ENCODE peak calls at places on chromosomes 2 and 18, in seven cellular contexts. O is ovary, C is H54, D is gastrocnemius medialis, N is A549, U is tibial nerve, X is NB4. W is an unnamed sample.

GRCh38 chr2:137262600-137262999 is 497.3 kb downstream of the THSD7B start:
- DNase-seq in O (no peak), C (no peak), D (no peak), N (no peak), U (no peak), X (no peak), W (no peak)

GRCh38 chr18:36950960-36951359 is 122.0 kb downstream of the KIAA1328 start:
- DNase-seq in O (no peak), C (no peak), D (no peak), N (no peak), U (no peak), X (no peak), W (no peak)

GRCh38 chr2:68839260-68839833 is 31.9 kb downstream of the BMP10 start:
- DNase-seq in O (no peak), C (peak; percentile 24), D (no peak), N (peak; percentile 31), U (no peak), X (peak; percentile 59), W (no peak)

GRCh38 chr2:46163804-46164569 is 133.2 kb upstream of the EPAS1 start:
- DNase-seq in O (no peak), C (peak; percentile 71), D (no peak), N (peak; percentile 94), U (no peak), X (no peak), W (no peak)

GRCh38 chr2:165401285-165401852 is 68.1 kb upstream of the CSRNP3 start:
- DNase-seq in O (no peak), C (no peak), D (no peak), N (peak; percentile 78), U (no peak), X (peak; percentile 78), W (no peak)

GRCh38 chr2:206149330-206149729 is 9.9 kb downstream of the NDUFS1 start:
- DNase-seq in O (no peak), C (no peak), D (no peak), N (no peak), U (no peak), X (no peak), W (no peak)

GRCh38 chr2:25104741-25105140 is 62.9 kb downstream of the EFR3B start:
- DNase-seq in O (no peak), C (no peak), D (no peak), N (no peak), U (no peak), X (peak; percentile 66), W (no peak)

GRCh38 chr2:8352989-8353388 is 328.9 kb upstream of the ID2 start:
- DNase-seq in O (no peak), C (no peak), D (no peak), N (no peak), U (no peak), X (no peak), W (no peak)

GRCh38 chr2:240396623-240397541 is 38.6 kb upstream of the GPC1 start:
- DNase-seq in O (peak; percentile 10), C (no peak), D (no peak), N (no peak), U (peak; percentile 8), X (no peak), W (no peak)

GRCh38 chr2:29113891-29114321 is 1.3 kb upstream of the CLIP4 start:
- DNase-seq in O (peak; percentile 27), C (peak; percentile 53), D (peak; percentile 41), N (peak; percentile 83), U (peak; percentile 47), X (peak; percentile 83), W (no peak)

GRCh38 chr2:10043906-10044601 is 704 bp downstream of the KLF11 start:
- DNase-seq in O (peak; percentile 100), C (peak; percentile 97), D (peak; percentile 96), N (peak; percentile 93), U (peak; percentile 97), X (peak; percentile 68), W (peak; percentile 47)

GRCh38 chr2:10041711-10042110 is 1.6 kb upstream of the KLF11 start:
- DNase-seq in O (peak; percentile 63), C (no peak), D (no peak), N (no peak), U (no peak), X (no peak), W (no peak)

GRCh38 chr2:10043256-10043905 is at the start of gene KLF11:
- DNase-seq in O (peak; percentile 96), C (peak; percentile 87), D (peak; percentile 84), N (peak; percentile 89), U (peak; percentile 92), X (peak; percentile 26), W (peak; percentile 74)

GRCh38 chr2:10039658-10040410 is 3.5 kb upstream of the KLF11 start:
- DNase-seq in O (no peak), C (no peak), D (peak; percentile 58), N (no peak), U (no peak), X (no peak), W (no peak)

DNA sequence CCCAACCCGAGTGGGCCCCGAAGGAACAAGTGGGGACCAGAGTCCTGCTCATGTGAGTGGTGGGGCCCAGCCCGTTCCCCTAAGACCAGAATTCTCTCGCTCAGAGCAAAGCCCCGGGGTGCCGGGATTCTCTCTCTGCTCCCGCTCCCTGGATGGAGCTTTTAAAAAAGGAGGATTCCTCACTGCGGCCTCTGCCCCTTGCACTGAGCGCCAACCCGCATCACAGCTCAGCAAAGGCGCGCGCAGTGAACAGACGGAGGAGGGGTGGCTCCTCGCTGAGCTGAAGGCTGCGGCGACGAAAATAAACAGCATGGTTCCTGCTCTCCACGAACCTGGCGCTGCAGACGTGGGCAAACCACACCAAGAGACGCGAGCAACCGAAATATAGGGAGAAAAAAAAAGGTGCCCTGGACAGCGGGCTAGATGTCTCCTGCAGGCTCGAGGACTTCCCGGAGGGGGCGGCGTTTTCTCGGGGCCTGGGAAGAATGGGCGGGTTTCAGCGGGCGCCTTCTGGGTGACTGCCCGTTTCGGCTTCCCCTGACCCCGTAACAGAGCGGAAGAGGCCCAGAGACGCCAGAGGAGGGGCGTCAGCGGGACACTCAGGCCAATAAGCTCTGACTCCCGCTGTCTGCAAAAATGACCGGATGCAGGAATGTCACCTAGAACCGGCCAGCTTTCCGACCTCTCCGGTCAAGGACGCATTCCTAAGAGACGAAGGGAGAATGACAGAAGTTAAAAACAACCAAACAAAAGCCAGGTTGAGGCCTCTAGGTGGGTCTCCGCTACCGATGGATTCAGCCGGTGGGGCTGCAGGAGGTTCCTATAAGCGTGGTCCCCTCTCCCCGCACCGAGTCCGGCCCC is 819 bp upstream of the KLF11 start:
- DNase-seq in O (peak; percentile 86), C (peak; percentile 88), D (no peak), N (no peak), U (peak; percentile 50), X (no peak), W (no peak)
- TF ChIP-seq POLR2A in O (no peak), C (no peak), D (peak; percentile 41), N (no peak), U (no peak), X (no peak), W (no peak)

GRCh38 chr18:73693091-73693490 is 454.5 kb downstream of the FBXO15 start:
- DNase-seq in O (no peak), C (no peak), D (no peak), N (no peak), U (no peak), X (no peak), W (no peak)

GRCh38 chr18:73690222-73690621 is 457.4 kb downstream of the FBXO15 start:
- DNase-seq in O (no peak), C (no peak), D (no peak), N (no peak), U (no peak), X (no peak), W (no peak)

GRCh38 chr18:73691624-73692023 is 456.0 kb downstream of the FBXO15 start:
- DNase-seq in O (no peak), C (no peak), D (no peak), N (no peak), U (no peak), X (no peak), W (no peak)

GRCh38 chr18:73688851-73689659 is 458.6 kb downstream of the FBXO15 start:
- DNase-seq in O (no peak), C (no peak), D (no peak), N (no peak), U (no peak), X (no peak), W (no peak)

GRCh38 chr18:73691118-73691517 is 456.5 kb downstream of the FBXO15 start:
- DNase-seq in O (no peak), C (no peak), D (no peak), N (peak; percentile 2), U (no peak), X (no peak), W (no peak)
- TF ChIP-seq POLR2A in O (no peak), C (no peak), D (no peak), N (no peak), U (no peak), X (no peak), W (no peak)

GRCh38 chr2:61144697-61145268 is 17.2 kb upstream of the C2orf74 start:
- DNase-seq in O (peak; percentile 97), C (peak; percentile 91), D (peak; percentile 85), N (peak; percentile 99), U (peak; percentile 90), X (peak; percentile 97), W (peak; percentile 85)
- TF ChIP-seq POLR2A in O (peak; percentile 78), C (peak; percentile 69), D (peak; percentile 36), N (peak; percentile 87), U (no peak), X (peak; percentile 64), W (peak; percentile 80)

GRCh38 chr2:222105046-222105445 is 193.8 kb downstream of the PAX3 start:
- DNase-seq in O (no peak), C (peak; percentile 8), D (no peak), N (no peak), U (no peak), X (no peak), W (no peak)

GRCh38 chr2:222100704-222101103 is 198.1 kb downstream of the PAX3 start:
- DNase-seq in O (no peak), C (no peak), D (no peak), N (no peak), U (no peak), X (no peak), W (no peak)

GRCh38 chr2:222102746-222103349 is 195.9 kb downstream of the PAX3 start:
- DNase-seq in O (no peak), C (no peak), D (no peak), N (no peak), U (no peak), X (no peak), W (no peak)
- TF ChIP-seq POLR2A in O (no peak), C (no peak), D (no peak), N (no peak), U (no peak), X (no peak), W (no peak)

GRCh38 chr18:11906181-11906580 is 1.9 kb downstream of the MPPE1 start:
- DNase-seq in O (no peak), C (no peak), D (no peak), N (no peak), U (no peak), X (no peak), W (no peak)

GRCh38 chr18:11909597-11910026 is 1.5 kb upstream of the MPPE1 start:
- DNase-seq in O (no peak), C (no peak), D (no peak), N (no peak), U (no peak), X (peak; percentile 27), W (no peak)

GRCh38 chr18:11906926-11907874 is 917 bp downstream of the MPPE1 start:
- DNase-seq in O (no peak), C (no peak), D (no peak), N (no peak), U (no peak), X (peak; percentile 31), W (no peak)

GRCh38 chr18:11909081-11909410 is 929 bp upstream of the MPPE1 start:
- DNase-seq in O (no peak), C (no peak), D (peak; percentile 6), N (no peak), U (no peak), X (no peak), W (no peak)

GRCh38 chr18:11908182-11909080 is at the start of gene MPPE1:
- DNase-seq in O (peak; percentile 87), C (peak; percentile 84), D (peak; percentile 79), N (peak; percentile 83), U (peak; percentile 78), X (peak; percentile 96), W (peak; percentile 84)
- TF ChIP-seq POLR2A in O (peak; percentile 89), C (no peak), D (peak; percentile 96), N (peak; percentile 62), U (peak; percentile 72), X (peak; percentile 70), W (peak; percentile 83)

W was measured in GM12892.